ENCODE peak calls at places on chromosome 13, in ten cellular contexts. K is lower leg skin, A is AG10803, P is ovary, M is astrocyte of the cerebellum, F is psoas muscle, D is adrenal gland, G is AG04450, E is heart left ventricle, J is colonic mucosa. Y is an unnamed sample.

GRCh38 chr13:45446181-45446580 is 18.6 kb upstream of the COG3 start:
- DNase-seq in K (peak), A (peak), P (no peak), M (no peak), F (no peak), D (no peak), G (no peak), E (no peak), J (no peak), Y (no peak)

GRCh38 chr13:71704650-71705049 is 162.4 kb downstream of the DACH1 start:
- DNase-seq in K (no peak), A (no peak), P (no peak), M (no peak), F (no peak), D (no peak), G (no peak), E (no peak), J (no peak), Y (no peak)

GRCh38 chr13:97004096-97004876 is 10.0 kb upstream of the OXGR1 start:
- DNase-seq in K (no peak), A (peak), P (no peak), M (peak), F (no peak), D (no peak), G (peak), E (no peak), J (no peak), Y (no peak)

GRCh38 chr13:46348976-46349375 is 38.1 kb downstream of the RUBCNL start:
- DNase-seq in K (no peak), A (peak), P (no peak), M (no peak), F (no peak), D (no peak), G (no peak), E (no peak), J (no peak), Y (no peak)

GRCh38 chr13:73936001-73936400 is 198.2 kb downstream of the KLF12 start:
- DNase-seq in K (no peak), A (peak), P (no peak), M (no peak), F (no peak), D (no peak), G (no peak), E (no peak), J (no peak), Y (no peak)

GRCh38 chr13:49444517-49445395 is 682 bp downstream of the SETDB2 start:
- DNase-seq in K (no peak), A (peak), P (no peak), M (no peak), F (no peak), D (no peak), G (no peak), E (no peak), J (peak), Y (peak)

GRCh38 chr13:40445557-40445990 is 220.9 kb downstream of the FOXO1 start:
- DNase-seq in K (no peak), A (no peak), P (peak), M (peak), F (peak), D (peak), G (no peak), E (peak), J (peak), Y (peak)

GRCh38 chr13:39105110-39105509 is 66.9 kb downstream of the NHLRC3 start:
- DNase-seq in K (no peak), A (peak), P (no peak), M (no peak), F (no peak), D (peak), G (no peak), E (no peak), J (peak), Y (peak)

GRCh38 chr13:25375727-25376358 is 4.1 kb downstream of the ATP8A2 start:
- DNase-seq in K (no peak), A (peak), P (no peak), M (peak), F (no peak), D (peak), G (peak), E (no peak), J (peak), Y (peak)

GRCh38 chr13:44263920-44264610 is 109.6 kb upstream of the SERP2 start:
- DNase-seq in K (peak), A (peak), P (peak), M (no peak), F (no peak), D (no peak), G (no peak), E (no peak), J (no peak), Y (no peak)

GRCh38 chr13:40273173-40274000 is 393.1 kb downstream of the FOXO1 start:
- DNase-seq in K (no peak), A (no peak), P (no peak), M (no peak), F (no peak), D (no peak), G (no peak), E (no peak), J (no peak), Y (no peak)

GRCh38 chr13:48501705-48502104 is 31.2 kb downstream of the RCBTB2 start:
- DNase-seq in K (no peak), A (no peak), P (no peak), M (no peak), F (no peak), D (no peak), G (no peak), E (no peak), J (no peak), Y (no peak)

GRCh38 chr13:95734124-95734523 is 57.2 kb downstream of the DNAJC3 start:
- DNase-seq in K (no peak), A (no peak), P (no peak), M (no peak), F (no peak), D (no peak), G (no peak), E (no peak), J (no peak), Y (no peak)

GRCh38 chr13:79485014-79485441 is 4.1 kb downstream of the NDFIP2 start:
- DNase-seq in K (no peak), A (peak), P (no peak), M (peak), F (no peak), D (peak), G (peak), E (peak), J (peak), Y (no peak)

GRCh38 chr13:20171364-20171763 is 10.5 kb upstream of the GJA3 start:
- DNase-seq in K (no peak), A (no peak), P (no peak), M (peak), F (no peak), D (no peak), G (no peak), E (no peak), J (no peak), Y (no peak)

GRCh38 chr13:110280231-110280813 is 26.6 kb downstream of the COL4A1 start:
- DNase-seq in K (peak), A (no peak), P (no peak), M (no peak), F (no peak), D (no peak), G (no peak), E (no peak), J (no peak), Y (no peak)

GRCh38 chr13:35039012-35039411 is 96.9 kb downstream of the NBEA start:
- DNase-seq in K (no peak), A (no peak), P (no peak), M (no peak), F (no peak), D (no peak), G (no peak), E (no peak), J (no peak), Y (no peak)

GRCh38 chr13:72561791-72562190 is 165.6 kb downstream of the MZT1 start:
- DNase-seq in K (no peak), A (no peak), P (no peak), M (no peak), F (no peak), D (no peak), G (no peak), E (no peak), J (no peak), Y (no peak)

GRCh38 chr13:111526922-111527321 is 206.5 kb downstream of the TEX29 start:
- DNase-seq in K (no peak), A (no peak), P (no peak), M (no peak), F (no peak), D (no peak), G (no peak), E (no peak), J (no peak), Y (no peak)

GRCh38 chr13:46773556-46773955 is 23.4 kb downstream of the ESD start:
- DNase-seq in K (no peak), A (no peak), P (no peak), M (no peak), F (no peak), D (no peak), G (no peak), E (no peak), J (no peak), Y (no peak)

GRCh38 chr13:24192036-24192810 is 31.7 kb downstream of the SPATA13 start:
- DNase-seq in K (no peak), A (no peak), P (no peak), M (no peak), F (no peak), D (no peak), G (no peak), E (no peak), J (no peak), Y (no peak)

GRCh38 chr13:48411281-48412099 is 1.4 kb downstream of the LPAR6 start:
- DNase-seq in K (no peak), A (no peak), P (no peak), M (no peak), F (no peak), D (no peak), G (no peak), E (no peak), J (peak), Y (no peak)

GRCh38 chr13:98155475-98156111 is 12.7 kb downstream of the FARP1 start:
- DNase-seq in K (peak), A (peak), P (no peak), M (no peak), F (no peak), D (peak), G (no peak), E (peak), J (no peak), Y (peak)

GRCh38 chr13:109131698-109132257 is 502.4 kb downstream of the MYO16 start:
- DNase-seq in K (no peak), A (peak), P (no peak), M (no peak), F (no peak), D (no peak), G (no peak), E (no peak), J (no peak), Y (no peak)

GRCh38 chr13:105406551-105406950 is 1128.9 kb downstream of the EFNB2 start:
- DNase-seq in K (no peak), A (no peak), P (no peak), M (no peak), F (no peak), D (no peak), G (no peak), E (no peak), J (no peak), Y (no peak)

GRCh38 chr13:33963134-33963533 is 145.2 kb downstream of the RFC3 start:
- DNase-seq in K (no peak), A (no peak), P (no peak), M (no peak), F (no peak), D (peak), G (no peak), E (no peak), J (no peak), Y (no peak)

GRCh38 chr13:108188260-108188659 is 27.1 kb downstream of the LIG4 start:
- DNase-seq in K (no peak), A (no peak), P (no peak), M (no peak), F (no peak), D (no peak), G (no peak), E (no peak), J (no peak), Y (no peak)

GRCh38 chr13:73778242-73778864 is 355.9 kb downstream of the KLF12 start:
- DNase-seq in K (no peak), A (no peak), P (no peak), M (no peak), F (no peak), D (no peak), G (no peak), E (no peak), J (no peak), Y (no peak)

GRCh38 chr13:75316427-75316826 is 165.5 kb downstream of the TBC1D4 start:
- DNase-seq in K (no peak), A (peak), P (no peak), M (no peak), F (no peak), D (no peak), G (no peak), E (no peak), J (no peak), Y (no peak)

GRCh38 chr13:51267581-51267980 is 45.4 kb downstream of the FAM124A start:
- DNase-seq in K (no peak), A (no peak), P (no peak), M (no peak), F (no peak), D (no peak), G (no peak), E (no peak), J (no peak), Y (no peak)

GRCh38 chr13:33578786-33579185 is 239.2 kb upstream of the RFC3 start:
- DNase-seq in K (no peak), A (no peak), P (no peak), M (peak), F (no peak), D (no peak), G (no peak), E (no peak), J (no peak), Y (no peak)

GRCh38 chr13:81487151-81487550 is 1146.2 kb upstream of the SPRY2 start:
- DNase-seq in K (no peak), A (no peak), P (no peak), M (peak), F (no peak), D (no peak), G (no peak), E (no peak), J (peak), Y (peak)

GRCh38 chr13:29502391-29503008 is 93.0 kb downstream of the SLC7A1 start:
- DNase-seq in K (no peak), A (no peak), P (no peak), M (no peak), F (peak), D (no peak), G (no peak), E (no peak), J (no peak), Y (no peak)

GRCh38 chr13:107373551-107373950 is 805.6 kb upstream of the ARGLU1 start:
- DNase-seq in K (no peak), A (peak), P (no peak), M (peak), F (no peak), D (peak), G (peak), E (no peak), J (no peak), Y (no peak)

GRCh38 chr13:96782186-96782585 is 212.1 kb downstream of the OXGR1 start:
- DNase-seq in K (no peak), A (no peak), P (no peak), M (no peak), F (no peak), D (no peak), G (no peak), E (no peak), J (no peak), Y (no peak)

GRCh38 chr13:44273991-44274810 is 99.4 kb upstream of the SERP2 start:
- DNase-seq in K (peak), A (peak), P (no peak), M (no peak), F (no peak), D (no peak), G (peak), E (no peak), J (no peak), Y (no peak)

GRCh38 chr13:41271456-41272285 is 8.3 kb upstream of the MTRF1 start:
- DNase-seq in K (no peak), A (no peak), P (no peak), M (no peak), F (no peak), D (no peak), G (no peak), E (no peak), J (no peak), Y (no peak)

DNA sequence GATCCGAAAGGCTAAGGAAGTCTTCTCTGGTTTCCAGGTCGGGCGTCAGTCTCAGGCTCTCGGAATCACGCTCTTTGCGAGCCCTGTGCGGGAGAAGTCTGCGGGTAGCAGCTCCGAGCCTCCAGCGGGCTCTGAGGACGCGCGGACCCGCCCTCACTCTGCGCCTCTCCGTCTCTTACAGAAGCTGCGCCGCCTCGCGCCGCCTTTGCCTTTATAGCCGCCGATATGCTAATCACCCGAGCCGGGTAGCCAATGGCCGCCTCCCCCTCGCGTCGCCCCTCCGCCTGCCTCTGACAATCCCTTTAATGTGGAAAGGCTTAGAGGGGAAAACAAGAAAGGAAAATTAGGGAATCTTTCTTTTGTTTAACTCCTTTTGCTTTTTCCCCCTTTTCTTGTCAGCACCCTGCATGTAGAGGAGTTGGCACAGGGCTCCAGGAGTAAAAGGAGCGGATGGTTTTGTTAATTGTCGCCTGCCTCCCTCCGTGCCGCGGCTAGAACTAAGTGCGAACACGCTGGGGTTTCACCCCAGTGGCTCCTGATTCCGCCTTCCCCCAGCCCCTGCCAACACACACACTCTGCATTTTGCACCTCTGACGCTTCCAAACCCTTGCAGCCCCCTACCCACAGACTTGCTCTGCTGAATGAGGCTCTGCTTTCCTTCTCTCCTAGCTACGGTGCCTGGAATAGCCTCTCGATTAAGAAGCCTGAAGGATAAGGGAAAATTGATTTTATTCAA is at the start of gene PCDH8:
- DNase-seq in K (no peak), A (no peak), P (no peak), M (no peak), F (no peak), D (no peak), G (no peak), E (no peak), J (no peak), Y (peak)
- H3K4me3 ChIP-seq in K (no peak), A (no peak), P (no peak), M (no peak), F (peak), D (no peak), G (no peak), E (no peak), J (no peak), Y (peak)

GRCh38 chr13:31018511-31018910 is 86.1 kb downstream of the TEX26 start:
- DNase-seq in K (peak), A (no peak), P (no peak), M (no peak), F (no peak), D (no peak), G (no peak), E (no peak), J (no peak), Y (no peak)

GRCh38 chr13:31012285-31013024 is 80.0 kb downstream of the TEX26 start:
- DNase-seq in K (peak), A (peak), P (no peak), M (no peak), F (no peak), D (peak), G (no peak), E (no peak), J (no peak), Y (peak)

GRCh38 chr13:31015207-31015606 is 82.8 kb downstream of the TEX26 start:
- DNase-seq in K (no peak), A (no peak), P (no peak), M (no peak), F (no peak), D (no peak), G (no peak), E (no peak), J (no peak), Y (peak)

GRCh38 chr13:31014461-31014860 is 82.0 kb downstream of the TEX26 start:
- DNase-seq in K (peak), A (no peak), P (no peak), M (no peak), F (no peak), D (no peak), G (no peak), E (no peak), J (no peak), Y (no peak)

GRCh38 chr13:31016342-31017325 is 84.2 kb downstream of the TEX26 start:
- DNase-seq in K (peak), A (no peak), P (no peak), M (no peak), F (no peak), D (no peak), G (no peak), E (no peak), J (no peak), Y (no peak)
- H3K4me3 ChIP-seq in K (no peak), A (no peak), P (no peak), M (no peak), F (no peak), D (no peak), G (no peak), E (no peak), J (no peak), Y (no peak)

GRCh38 chr13:99305180-99305965 is 1.8 kb downstream of the GPR183 start:
- DNase-seq in K (no peak), A (no peak), P (no peak), M (no peak), F (no peak), D (no peak), G (no peak), E (no peak), J (no peak), Y (no peak)

GRCh38 chr13:99307247-99307646 is at the start of gene GPR183:
- DNase-seq in K (no peak), A (no peak), P (no peak), M (no peak), F (no peak), D (no peak), G (no peak), E (no peak), J (no peak), Y (no peak)

GRCh38 chr13:99310382-99311031 is 3.3 kb upstream of the GPR183 start:
- DNase-seq in K (no peak), A (peak), P (no peak), M (no peak), F (no peak), D (no peak), G (peak), E (no peak), J (no peak), Y (no peak)

GRCh38 chr13:99308481-99309087 is 1.4 kb upstream of the GPR183 start:
- DNase-seq in K (no peak), A (peak), P (no peak), M (no peak), F (no peak), D (no peak), G (no peak), E (no peak), J (no peak), Y (no peak)

DNA sequence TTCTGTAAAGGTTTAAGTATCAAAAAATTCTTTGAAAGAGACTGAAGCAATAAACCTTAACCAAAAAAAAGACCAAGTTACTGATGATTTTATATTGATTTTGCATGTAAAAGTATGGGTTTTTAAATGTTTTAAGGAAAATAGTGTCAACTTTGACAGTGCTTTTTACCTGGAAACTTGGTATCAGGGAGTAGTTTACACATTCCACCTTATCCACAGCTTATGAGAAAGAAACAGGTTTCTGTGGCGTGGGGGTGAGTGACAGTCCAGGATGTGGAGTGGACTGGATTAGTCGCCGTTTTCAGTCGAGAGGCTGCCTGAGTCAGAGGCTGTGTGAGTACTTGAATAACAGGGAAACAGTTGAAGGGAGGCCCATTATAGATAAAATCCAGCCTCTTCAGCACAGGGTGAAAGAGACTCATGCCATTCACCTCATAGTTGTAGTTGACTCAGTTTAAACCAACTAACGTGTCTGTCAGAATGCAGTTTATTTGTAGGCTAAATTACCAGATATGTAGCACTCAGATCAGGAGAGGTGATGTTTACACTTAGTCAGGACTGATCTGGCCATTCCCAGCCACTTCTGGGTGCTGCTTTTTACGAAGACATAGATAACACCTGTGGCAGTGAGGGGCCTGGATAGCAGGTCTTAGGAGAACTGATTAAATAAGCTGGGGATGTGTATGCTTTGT is 595 bp upstream of the GPR183 start:
- DNase-seq in K (peak), A (peak), P (no peak), M (no peak), F (no peak), D (no peak), G (no peak), E (peak), J (no peak), Y (peak)
- H3K4me3 ChIP-seq in K (no peak), A (no peak), P (no peak), M (no peak), F (no peak), D (no peak), G (no peak), E (no peak), J (no peak), Y (no peak)

DNA sequence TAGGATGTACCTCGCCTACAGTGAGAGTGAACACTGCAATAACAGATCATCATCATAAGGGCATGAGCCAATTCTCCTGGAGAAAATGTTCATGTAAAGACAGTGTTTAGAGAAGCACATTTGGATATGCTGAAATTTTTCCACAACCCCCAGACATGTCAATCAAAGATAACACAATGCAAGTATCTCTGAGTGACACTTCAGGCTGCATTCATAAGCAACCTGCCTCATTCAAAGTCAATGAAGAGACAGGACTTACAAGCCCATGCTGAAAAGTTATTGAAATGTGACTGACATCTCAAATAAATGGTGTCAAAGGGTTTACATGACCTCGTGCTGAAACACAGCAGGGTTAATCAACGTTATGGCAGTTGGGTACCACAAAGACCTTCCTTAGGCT is 102.0 kb downstream of the PCDH9 start:
- DNase-seq in K (no peak), A (no peak), P (no peak), M (no peak), F (no peak), D (no peak), G (no peak), E (no peak), J (no peak), Y (no peak)
- H3K4me3 ChIP-seq in K (no peak), A (no peak), P (no peak), M (no peak), F (no peak), D (no peak), G (no peak), E (no peak), J (no peak), Y (no peak)

Y was measured in SJCRH30.